ENCODE peak calls at places on chromosomes 3 and 15, in five cellular contexts. S is tibial nerve, D is HFFc6, C is spleen, A is B cell. O is an unnamed sample.

GRCh38 chr3:64915778-64916177 is 228.0 kb upstream of the ADAMTS9 start:
- DNase-seq in S (no peak), D (no peak), C (no peak), A (no peak), O (no peak)

GRCh38 chr3:71575433-71575832 is 8.1 kb downstream of the FOXP1 start:
- DNase-seq in S (no peak), D (no peak), C (no peak), A (no peak), O (no peak)

GRCh38 chr3:171892457-171892856 is 49.3 kb downstream of the TMEM212 start:
- DNase-seq in S (no peak), D (no peak), C (no peak), A (no peak), O (no peak)

GRCh38 chr15:51341366-51342248 is at the start of gene GLDN:
- DNase-seq in S (no peak), D (no peak), C (no peak), A (no peak), O (peak)

GRCh38 chr3:10945683-10946287 is 46.8 kb upstream of the SLC6A1 start:
- DNase-seq in S (peak), D (peak), C (peak), A (no peak), O (peak)

GRCh38 chr3:53753518-53754183 is 92.6 kb downstream of the CHDH start:
- DNase-seq in S (no peak), D (no peak), C (no peak), A (no peak), O (no peak)

GRCh38 chr15:58521293-58521991 is 89.7 kb downstream of the LIPC start:
- DNase-seq in S (peak), D (peak), C (peak), A (peak), O (no peak)

GRCh38 chr3:128663151-128663550 is 12.5 kb upstream of the RPN1 start:
- DNase-seq in S (no peak), D (no peak), C (no peak), A (no peak), O (no peak)

GRCh38 chr3:42654331-42655201 is 1.1 kb downstream of the ZBTB47 start:
- DNase-seq in S (no peak), D (peak), C (peak), A (no peak), O (peak)

GRCh38 chr3:185561374-185561943 is 9.1 kb upstream of the LIPH start:
- DNase-seq in S (no peak), D (no peak), C (peak), A (no peak), O (no peak)

GRCh38 chr3:31255007-31255603 is 277.6 kb upstream of the STT3B start:
- DNase-seq in S (no peak), D (no peak), C (no peak), A (no peak), O (no peak)

GRCh38 chr3:108106449-108106848 is 15.6 kb upstream of the CD47 start:
- DNase-seq in S (no peak), D (no peak), C (no peak), A (no peak), O (no peak)

GRCh38 chr15:56971571-56971970 is 53.1 kb downstream of the TCF12 start:
- DNase-seq in S (no peak), D (no peak), C (no peak), A (no peak), O (no peak)

GRCh38 chr3:59812778-59813558 is 763.1 kb upstream of the CFAP20DC start:
- DNase-seq in S (no peak), D (no peak), C (no peak), A (no peak), O (no peak)

GRCh38 chr15:100224206-100225185 is 117.3 kb downstream of the ADAMTS17 start:
- DNase-seq in S (peak), D (no peak), C (peak), A (no peak), O (no peak)

GRCh38 chr3:185733980-185734724 is 90.7 kb downstream of the IGF2BP2 start:
- DNase-seq in S (peak), D (peak), C (no peak), A (no peak), O (peak)

GRCh38 chr3:5144316-5144994 is 22.4 kb downstream of the ARL8B start:
- DNase-seq in S (no peak), D (no peak), C (no peak), A (no peak), O (no peak)

GRCh38 chr15:68184616-68185470 is 20.3 kb downstream of the CALML4 start:
- DNase-seq in S (no peak), D (no peak), C (no peak), A (no peak), O (no peak)

GRCh38 chr3:32480596-32480995 is 22.1 kb downstream of the CMTM6 start:
- DNase-seq in S (no peak), D (no peak), C (no peak), A (no peak), O (no peak)

GRCh38 chr15:37002041-37002689 is 98.2 kb downstream of the MEIS2 start:
- DNase-seq in S (no peak), D (no peak), C (no peak), A (no peak), O (no peak)

GRCh38 chr15:63050737-63051700 is 8.5 kb downstream of the TPM1 start:
- DNase-seq in S (no peak), D (peak), C (no peak), A (no peak), O (no peak)

GRCh38 chr3:117674321-117674720 is 964.7 kb downstream of the TUSC7 start:
- DNase-seq in S (no peak), D (no peak), C (no peak), A (no peak), O (no peak)

GRCh38 chr3:127750226-127751031 is 71.9 kb downstream of the MGLL start:
- DNase-seq in S (no peak), D (peak), C (no peak), A (peak), O (no peak)

GRCh38 chr3:194672876-194673275 is 885 bp upstream of the LSG1 start:
- DNase-seq in S (no peak), D (no peak), C (no peak), A (no peak), O (no peak)

GRCh38 chr15:71651750-71652186 is 158.6 kb upstream of the NR2E3 start:
- DNase-seq in S (peak), D (peak), C (no peak), A (no peak), O (no peak)

GRCh38 chr15:48002772-48003171 is 118.0 kb upstream of the SLC24A5 start:
- DNase-seq in S (no peak), D (no peak), C (no peak), A (no peak), O (no peak)

GRCh38 chr3:52056521-52056967 is at the start of gene DUSP7:
- DNase-seq in S (peak), D (no peak), C (peak), A (peak), O (peak)

GRCh38 chr15:83308671-83309070 is 24.2 kb upstream of the BNC1 start:
- DNase-seq in S (no peak), D (no peak), C (no peak), A (no peak), O (no peak)

GRCh38 chr3:48394391-48394790 is 22.4 kb downstream of the FBXW12 start:
- DNase-seq in S (no peak), D (no peak), C (no peak), A (no peak), O (no peak)

GRCh38 chr15:28989239-28989830 is 103.6 kb downstream of the APBA2 start:
- DNase-seq in S (no peak), D (no peak), C (no peak), A (no peak), O (no peak)

GRCh38 chr3:123312331-123313265 is 110.9 kb downstream of the SEC22A start:
- DNase-seq in S (no peak), D (no peak), C (peak), A (no peak), O (no peak)

GRCh38 chr15:22888120-22888859 is 49.8 kb downstream of the NIPA2 start:
- DNase-seq in S (no peak), D (peak), C (no peak), A (no peak), O (no peak)

GRCh38 chr3:69368129-69368741 is 17.7 kb downstream of the FRMD4B start:
- DNase-seq in S (no peak), D (no peak), C (no peak), A (no peak), O (no peak)

GRCh38 chr3:179768080-179768479 is 115.2 kb downstream of the USP13 start:
- DNase-seq in S (no peak), D (peak), C (no peak), A (no peak), O (peak)

GRCh38 chr15:26866298-26867198 is at the start of gene GABRA5:
- DNase-seq in S (no peak), D (peak), C (no peak), A (no peak), O (peak)

GRCh38 chr3:47536221-47536891 is 22.8 kb upstream of the ELP6 start:
- DNase-seq in S (no peak), D (no peak), C (peak), A (no peak), O (no peak)

GRCh38 chr3:15858547-15859506 is 61.0 kb upstream of the ANKRD28 start:
- DNase-seq in S (no peak), D (no peak), C (peak), A (peak), O (peak)

GRCh38 chr3:112000971-112001370 is 2.2 kb downstream of the TAGLN3 start:
- DNase-seq in S (no peak), D (no peak), C (no peak), A (no peak), O (no peak)

GRCh38 chr15:67601008-67601620 is 58.6 kb downstream of the MAP2K5 start:
- DNase-seq in S (no peak), D (no peak), C (no peak), A (no peak), O (no peak)

GRCh38 chr15:32993285-32993684 is 201.2 kb downstream of the FMN1 start:
- DNase-seq in S (no peak), D (peak), C (no peak), A (no peak), O (no peak)
- TF ChIP-seq CTCF in S (no peak), D (peak), C (no peak), A (peak), O (peak)

GRCh38 chr3:169748670-169749069 is 16.2 kb downstream of the TERC start:
- DNase-seq in S (no peak), D (no peak), C (no peak), A (no peak), O (no peak)

GRCh38 chr3:169739067-169739466 is 25.8 kb downstream of the TERC start:
- DNase-seq in S (no peak), D (no peak), C (no peak), A (no peak), O (no peak)

GRCh38 chr3:169746924-169747323 is 17.9 kb downstream of the TERC start:
- DNase-seq in S (no peak), D (no peak), C (no peak), A (no peak), O (no peak)

GRCh38 chr3:169744332-169745054 is 20.4 kb downstream of the TERC start:
- DNase-seq in S (no peak), D (no peak), C (no peak), A (no peak), O (no peak)
- TF ChIP-seq CTCF in S (no peak), D (peak), C (no peak), A (peak), O (peak)

DNA sequence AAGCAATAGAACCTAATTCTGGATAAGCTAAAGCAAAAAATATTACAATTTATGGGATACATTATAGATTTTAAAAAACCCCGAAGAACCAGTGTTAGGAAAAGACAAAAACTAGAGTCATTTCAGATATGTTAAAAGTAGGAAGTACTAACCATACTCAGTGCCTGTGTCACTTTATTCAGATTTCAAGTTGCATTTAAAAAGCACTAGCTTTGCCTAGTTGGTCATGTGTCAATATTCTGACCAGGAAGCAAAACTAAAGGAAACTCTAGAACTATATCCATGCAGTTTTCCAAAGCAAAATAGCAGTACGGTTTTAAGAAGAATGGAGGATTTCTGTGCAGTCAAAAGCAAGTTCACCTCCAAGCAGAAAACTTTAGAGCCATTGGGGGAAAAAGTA is 88.4 kb downstream of the RAP2B start:
- DNase-seq in S (no peak), D (no peak), C (no peak), A (no peak), O (no peak)
- TF ChIP-seq CTCF in S (no peak), D (no peak), C (no peak), A (no peak), O (no peak)

GRCh38 chr3:154745925-154746324 is 315.9 kb upstream of the GPR149 start:
- DNase-seq in S (no peak), D (no peak), C (no peak), A (no peak), O (no peak)
- TF ChIP-seq CTCF in S (no peak), D (no peak), C (no peak), A (no peak), O (peak)

GRCh38 chr15:77944002-77944867 is 133.3 kb downstream of the TBC1D2B start:
- DNase-seq in S (peak), D (peak), C (peak), A (no peak), O (peak)
- TF ChIP-seq CTCF in S (no peak), D (no peak), C (no peak), A (no peak), O (no peak)

GRCh38 chr3:60948488-60948887 is 302.8 kb downstream of the FHIT start:
- DNase-seq in S (no peak), D (peak), C (no peak), A (no peak), O (no peak)
- TF ChIP-seq CTCF in S (no peak), D (peak), C (no peak), A (no peak), O (peak)

GRCh38 chr15:96353378-96353930 is 23.0 kb downstream of the NR2F2 start:
- DNase-seq in S (no peak), D (no peak), C (no peak), A (no peak), O (no peak)

GRCh38 chr15:96355561-96356129 is 25.1 kb downstream of the NR2F2 start:
- DNase-seq in S (no peak), D (no peak), C (no peak), A (no peak), O (no peak)

GRCh38 chr15:96356494-96357455 is 26.3 kb downstream of the NR2F2 start:
- DNase-seq in S (peak), D (peak), C (peak), A (no peak), O (peak)

GRCh38 chr15:96353931-96354730 is 23.6 kb downstream of the NR2F2 start:
- DNase-seq in S (no peak), D (no peak), C (peak), A (no peak), O (no peak)

GRCh38 chr15:96354731-96355560 is 24.4 kb downstream of the NR2F2 start:
- DNase-seq in S (no peak), D (peak), C (no peak), A (no peak), O (no peak)
- TF ChIP-seq CTCF in S (peak), D (peak), C (peak), A (no peak), O (peak)

GRCh38 chr15:80418892-80419537 is 14.8 kb downstream of the ARNT2 start:
- DNase-seq in S (peak), D (peak), C (no peak), A (no peak), O (no peak)
- TF ChIP-seq CTCF in S (peak), D (peak), C (no peak), A (peak), O (peak)

DNA sequence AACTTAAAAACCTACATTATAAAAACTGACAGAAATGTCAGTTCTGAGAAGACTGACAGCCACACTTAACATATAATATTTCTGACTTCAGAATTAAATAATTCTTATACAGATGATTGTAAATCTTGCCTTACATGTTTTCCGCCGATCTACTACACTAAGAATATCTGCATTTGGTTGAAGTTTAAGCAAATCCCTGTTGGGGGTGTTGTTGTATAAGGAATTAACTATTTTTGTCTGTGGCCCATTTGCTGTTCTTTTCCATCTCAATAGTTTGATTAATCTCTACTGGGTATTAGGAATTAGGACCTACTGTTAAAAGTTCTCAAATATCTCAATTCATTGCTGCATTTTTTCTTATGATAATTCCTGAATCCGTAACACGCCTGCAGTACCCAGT is 838.3 kb upstream of the ROBO1 start:
- DNase-seq in S (no peak), D (no peak), C (no peak), A (no peak), O (no peak)
- TF ChIP-seq CTCF in S (no peak), D (no peak), C (no peak), A (no peak), O (peak)